ENCODE peak calls at places on chromosomes 16 and 17, in four cellular contexts. One of them, this sample, is unnamed.

GRCh38 chr17:66378296-66378695 is 75.9 kb downstream of the PRKCA start:
- DNase-seq in A549: no peak
- DNase-seq in myocyte: no peak
- DNase-seq in GM20000: no peak
- DNase-seq in this sample: no peak

GRCh38 chr16:75250089-75250808 is 1.2 kb downstream of the BCAR1 start:
- DNase-seq in myocyte: no peak
- DNase-seq in A549: peak; percentile 63
- DNase-seq in GM20000: no peak
- DNase-seq in this sample: no peak

GRCh38 chr16:49592507-49593422 is 219.2 kb downstream of the C16orf78 start:
- DNase-seq in myocyte: no peak
- DNase-seq in A549: peak; percentile 69
- DNase-seq in GM20000: peak; percentile 78
- DNase-seq in this sample: peak; percentile 31

GRCh38 chr17:19744922-19745757 is 3.0 kb downstream of the ALDH3A1 start:
- DNase-seq in A549: peak; percentile 75
- DNase-seq in myocyte: peak; percentile 62
- DNase-seq in GM20000: peak; percentile 91
- DNase-seq in this sample: no peak

GRCh38 chr17:56158344-56158743 is 5.1 kb downstream of the ANKFN1 start:
- DNase-seq in A549: no peak
- DNase-seq in GM20000: no peak
- DNase-seq in myocyte: no peak
- DNase-seq in this sample: no peak

GRCh38 chr17:53950207-53950857 is 127.6 kb downstream of the KIF2B start:
- DNase-seq in GM20000: no peak
- DNase-seq in A549: no peak
- DNase-seq in myocyte: no peak
- DNase-seq in this sample: no peak

GRCh38 chr16:50453446-50453845 is 84.7 kb upstream of the BRD7 start:
- DNase-seq in A549: no peak
- DNase-seq in myocyte: no peak
- DNase-seq in GM20000: no peak
- DNase-seq in this sample: no peak

GRCh38 chr16:35188288-35189155 is 1729.1 kb downstream of the TP53TG3F start:
- DNase-seq in A549: no peak
- DNase-seq in myocyte: no peak
- DNase-seq in GM20000: no peak
- DNase-seq in this sample: no peak

GRCh38 chr16:71965223-71965622 is 35.0 kb downstream of the PKD1L3 start:
- DNase-seq in GM20000: no peak
- DNase-seq in A549: no peak
- DNase-seq in myocyte: no peak
- DNase-seq in this sample: no peak

GRCh38 chr17:7228920-7229319 is 5.4 kb downstream of the DVL2 start:
- DNase-seq in GM20000: no peak
- DNase-seq in A549: no peak
- DNase-seq in myocyte: no peak
- DNase-seq in this sample: no peak

GRCh38 chr17:39177256-39177655 is 11.3 kb upstream of the ARL5C start:
- DNase-seq in myocyte: peak; percentile 39
- DNase-seq in GM20000: no peak
- DNase-seq in A549: no peak
- DNase-seq in this sample: no peak

GRCh38 chr16:53476867-53477266 is 26.1 kb downstream of the AKTIP start:
- DNase-seq in A549: no peak
- DNase-seq in myocyte: no peak
- DNase-seq in GM20000: no peak
- DNase-seq in this sample: no peak

GRCh38 chr16:27972500-27972899 is 91.0 kb downstream of the GSG1L start:
- DNase-seq in A549: peak; percentile 72
- DNase-seq in myocyte: peak; percentile 46
- DNase-seq in GM20000: peak; percentile 67
- DNase-seq in this sample: peak; percentile 70

GRCh38 chr16:3065069-3065741 is at the start of gene IL32:
- DNase-seq in A549: peak; percentile 71
- DNase-seq in myocyte: peak; percentile 94
- DNase-seq in GM20000: peak; percentile 60
- DNase-seq in this sample: peak; percentile 60

GRCh38 chr17:28720247-28720996 is 637 bp downstream of the RPL23A start:
- DNase-seq in A549: no peak
- DNase-seq in GM20000: no peak
- DNase-seq in myocyte: no peak
- DNase-seq in this sample: no peak

GRCh38 chr17:33385713-33386112 is 92.6 kb upstream of the ASIC2 start:
- DNase-seq in GM20000: no peak
- DNase-seq in myocyte: no peak
- DNase-seq in A549: no peak
- DNase-seq in this sample: no peak

GRCh38 chr16:54326266-54326662 is 39.7 kb upstream of the IRX3 start:
- DNase-seq in GM20000: no peak
- DNase-seq in myocyte: peak; percentile 80
- DNase-seq in A549: no peak
- DNase-seq in this sample: no peak

GRCh38 chr16:84183572-84183875 is 3.3 kb downstream of the TAF1C start:
- DNase-seq in myocyte: no peak
- DNase-seq in GM20000: no peak
- DNase-seq in A549: no peak
- DNase-seq in this sample: no peak

GRCh38 chr17:13437966-13438779 is 163.6 kb downstream of the HS3ST3A1 start:
- DNase-seq in myocyte: no peak
- DNase-seq in GM20000: no peak
- DNase-seq in A549: no peak
- DNase-seq in this sample: no peak

GRCh38 chr17:74859439-74860228 is at the start of gene GRIN2C:
- DNase-seq in A549: no peak
- DNase-seq in myocyte: no peak
- DNase-seq in GM20000: peak; percentile 79
- DNase-seq in this sample: no peak